ENCODE peak calls at places on chromosome 15, in five cellular contexts. I is Right ventricle myocardium superior, L is HEK293T, V is NCI-H2081 treated with DMSO at 0.1 percent for 48 hours, E is G401. Q is an unnamed sample.
A peak's percentile ranks its signal among the peaks of the same experiment; 100 is the strongest.

GRCh38 chr15:53472883-53473282 is 286.6 kb downstream of the WDR72 start:
- DNase-seq in I (no peak), L (no peak), V (no peak), E (no peak), Q (no peak)

GRCh38 chr15:76208786-76209424 is 102.4 kb downstream of the ETFA start:
- DNase-seq in I (no peak), L (no peak), V (no peak), E (no peak), Q (no peak)

GRCh38 chr15:87631775-87632174 is 624.8 kb downstream of the NTRK3 start:
- DNase-seq in I (no peak), L (no peak), V (no peak), E (no peak), Q (no peak)

GRCh38 chr15:67736810-67737209 is 88.5 kb upstream of the SKOR1 start:
- DNase-seq in I (no peak), L (no peak), V (no peak), E (no peak), Q (no peak)

GRCh38 chr15:52362497-52362896 is 66.9 kb upstream of the MYO5C start:
- DNase-seq in I (no peak), L (no peak), V (no peak), E (peak; percentile 42), Q (peak; percentile 16)

GRCh38 chr15:74385442-74386132 is 18.1 kb upstream of the CYP11A1 start:
- DNase-seq in I (no peak), L (no peak), V (no peak), E (no peak), Q (no peak)

GRCh38 chr15:98734472-98735284 is 86.3 kb downstream of the IGF1R start:
- DNase-seq in I (no peak), L (no peak), V (no peak), E (no peak), Q (no peak)

GRCh38 chr15:63573533-63573932 is 23.7 kb upstream of the FBXL22 start:
- DNase-seq in I (no peak), L (no peak), V (no peak), E (no peak), Q (no peak)

GRCh38 chr15:31934821-31935220 is 95.5 kb upstream of the CHRNA7 start:
- DNase-seq in I (no peak), L (no peak), V (no peak), E (no peak), Q (no peak)

GRCh38 chr15:80840173-80841130 is 61.3 kb downstream of the CEMIP start:
- DNase-seq in I (no peak), L (no peak), V (no peak), E (no peak), Q (no peak)

Q was measured in cerebellum.